ENCODE peak calls at places on chromosome 18, in nine cellular contexts. Y is fibroblast of pulmonary artery, M is fibroblast of lung, E is ascending aorta, L is GM12864, X is tibial artery, V is choroid plexus epithelial cell, P is AG10803, A is cardiac muscle cell. F is an unnamed sample.

GRCh38 chr18:41645600-41646360 is 309.3 kb upstream of the PIK3C3 start:
- DNase-seq in Y (no peak), M (no peak), E (no peak), L (no peak), X (no peak), V (no peak), P (no peak), A (no peak), F (no peak)

GRCh38 chr18:28153485-28154065 is 23.4 kb downstream of the CDH2 start:
- DNase-seq in Y (no peak), M (no peak), E (no peak), L (no peak), X (no peak), V (no peak), P (peak; percentile 68), A (peak; percentile 48), F (peak; percentile 31)

GRCh38 chr18:37253424-37254255 is 312.0 kb downstream of the CELF4 start:
- DNase-seq in Y (no peak), M (no peak), E (no peak), L (no peak), X (no peak), V (no peak), P (no peak), A (peak; percentile 91), F (no peak)

GRCh38 chr18:31316974-31317373 is 986 bp upstream of the DSG1 start:
- DNase-seq in Y (no peak), M (no peak), E (no peak), L (no peak), X (no peak), V (no peak), P (no peak), A (no peak), F (no peak)

GRCh38 chr18:67612281-67612680 is 95.8 kb upstream of the DSEL start:
- DNase-seq in Y (no peak), M (no peak), E (no peak), L (no peak), X (no peak), V (no peak), P (no peak), A (no peak), F (no peak)

GRCh38 chr18:67386028-67386427 is 130.5 kb downstream of the DSEL start:
- DNase-seq in Y (peak; percentile 31), M (peak; percentile 22), E (no peak), L (no peak), X (no peak), V (no peak), P (no peak), A (no peak), F (peak; percentile 45)

GRCh38 chr18:37299471-37300304 is 265.9 kb downstream of the CELF4 start:
- DNase-seq in Y (peak; percentile 99), M (peak; percentile 97), E (peak; percentile 87), L (no peak), X (peak; percentile 91), V (peak; percentile 98), P (peak; percentile 96), A (peak; percentile 48), F (peak; percentile 96)

GRCh38 chr18:2179498-2180183 is 391.7 kb downstream of the METTL4 start:
- DNase-seq in Y (no peak), M (no peak), E (no peak), L (no peak), X (no peak), V (no peak), P (no peak), A (peak; percentile 3), F (no peak)

GRCh38 chr18:58344080-58344670 is 284.7 kb downstream of the ALPK2 start:
- DNase-seq in Y (no peak), M (no peak), E (no peak), L (no peak), X (no peak), V (no peak), P (no peak), A (no peak), F (no peak)

GRCh38 chr18:58345875-58346274 is 283.0 kb downstream of the ALPK2 start:
- DNase-seq in Y (no peak), M (no peak), E (no peak), L (no peak), X (no peak), V (no peak), P (no peak), A (no peak), F (no peak)

GRCh38 chr18:58341913-58342312 is 287.0 kb downstream of the ALPK2 start:
- DNase-seq in Y (no peak), M (peak; percentile 33), E (no peak), L (no peak), X (no peak), V (no peak), P (no peak), A (no peak), F (no peak)

GRCh38 chr18:58347135-58347534 is 281.8 kb downstream of the ALPK2 start:
- DNase-seq in Y (no peak), M (no peak), E (no peak), L (no peak), X (no peak), V (no peak), P (no peak), A (no peak), F (no peak)

DNA sequence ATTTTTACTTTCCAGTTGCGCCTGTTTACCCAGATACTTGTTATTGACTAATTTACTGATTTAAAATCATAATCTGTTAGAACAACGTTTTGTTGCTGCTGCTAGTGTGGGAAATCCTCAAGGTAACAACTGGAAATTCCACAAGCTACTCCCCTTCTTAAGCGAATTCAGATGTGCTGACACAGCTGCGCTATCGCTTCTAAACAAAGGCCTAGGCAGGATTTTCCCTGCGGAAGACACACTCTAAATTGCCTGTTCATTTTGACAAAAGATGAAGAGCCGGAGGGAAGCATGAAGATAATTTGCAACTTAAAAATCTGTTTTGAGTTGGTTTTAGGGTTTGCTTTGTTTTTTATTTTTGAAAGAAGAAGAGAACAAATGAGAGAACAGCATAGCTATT is 283.8 kb downstream of the ALPK2 start:
- DNase-seq in Y (no peak), M (no peak), E (no peak), L (no peak), X (no peak), V (no peak), P (no peak), A (no peak), F (no peak)
- TF ChIP-seq CTCF in Y (no peak), M (no peak), E (no peak), L (no peak), X (no peak), V (no peak), P (no peak), A (no peak), F (no peak)

DNA sequence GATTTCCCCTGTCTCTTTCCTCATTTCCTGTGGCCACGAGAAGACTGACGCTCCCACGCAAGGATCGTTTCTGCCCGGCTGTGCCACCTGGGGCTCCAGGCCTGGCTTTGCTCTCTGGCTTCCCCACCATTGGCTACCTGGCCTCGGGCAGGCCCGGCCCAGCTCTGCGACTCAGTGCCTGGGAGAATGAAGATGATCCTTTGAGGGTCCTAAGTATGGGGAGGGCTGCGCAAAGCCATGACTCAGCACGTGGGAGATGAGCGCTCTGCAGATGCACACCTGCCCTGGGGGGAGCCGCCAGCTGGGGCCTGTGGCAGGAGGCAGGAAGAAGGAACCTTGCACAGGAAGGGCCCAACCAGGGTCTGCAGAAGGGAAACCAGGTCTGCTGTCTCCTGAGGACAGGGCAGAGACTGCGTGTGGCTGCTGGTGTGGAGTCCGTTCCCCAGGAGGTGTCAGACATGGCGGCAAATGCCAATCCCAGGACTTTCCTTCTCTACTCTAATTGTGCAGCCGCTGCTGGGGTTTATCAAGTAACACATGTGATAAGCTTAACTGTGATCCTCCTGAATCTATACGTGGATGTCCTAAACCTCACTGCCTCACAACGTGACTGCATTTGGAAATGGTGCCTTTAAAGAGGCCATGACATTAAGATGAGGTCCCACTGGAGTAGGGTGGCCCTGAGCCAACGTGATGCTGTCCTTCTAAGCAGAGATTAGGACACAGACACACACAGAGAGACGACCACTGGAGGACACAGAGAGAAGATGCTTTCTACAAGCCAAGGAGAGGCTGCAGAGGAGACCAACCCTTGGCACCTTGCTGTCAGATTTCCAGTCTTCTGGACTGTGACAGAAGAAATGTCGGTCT is 32.8 kb downstream of the MBP start:
- DNase-seq in Y (no peak), M (no peak), E (no peak), L (no peak), X (no peak), V (no peak), P (no peak), A (no peak), F (no peak)
- H3K4me3 ChIP-seq in Y (no peak overlapping the region), M (no peak overlapping the region), E (no peak overlapping the region), L (no peak overlapping the region), X (no peak overlapping the region), V (no peak overlapping the region), P (no peak overlapping the region), A (no peak overlapping the region), F (no peak overlapping the region)

GRCh38 chr18:8537400-8537799 is 71.8 kb upstream of the RAB12 start:
- DNase-seq in Y (no peak), M (no peak), E (no peak), L (no peak), X (no peak), V (no peak), P (no peak), A (no peak), F (no peak)

GRCh38 chr18:8536922-8537321 is 72.3 kb upstream of the RAB12 start:
- DNase-seq in Y (no peak), M (no peak), E (no peak), L (no peak), X (no peak), V (no peak), P (no peak), A (no peak), F (no peak)

GRCh38 chr18:8538935-8539334 is 70.3 kb upstream of the RAB12 start:
- DNase-seq in Y (no peak), M (no peak), E (no peak), L (no peak), X (no peak), V (no peak), P (no peak), A (no peak), F (no peak)

DNA sequence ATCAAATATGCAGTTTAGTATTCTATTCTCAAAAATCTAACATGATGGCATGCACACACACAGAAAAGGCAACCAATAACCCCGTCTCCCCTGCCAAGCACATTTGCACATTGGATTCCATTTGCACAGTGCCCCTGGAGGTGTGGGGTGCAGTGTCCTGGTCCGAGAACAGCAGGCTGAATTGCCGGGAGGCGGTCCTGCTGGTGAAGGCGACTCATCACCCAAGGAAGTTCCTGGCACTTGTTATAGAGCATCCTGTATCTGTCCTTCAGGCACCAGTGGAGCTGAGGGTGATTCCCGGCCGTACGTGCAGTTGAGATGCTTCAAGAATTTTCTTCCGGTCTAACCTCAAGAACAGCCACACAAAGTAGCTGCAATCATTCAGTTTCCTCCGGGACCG is 73.0 kb upstream of the RAB12 start:
- DNase-seq in Y (no peak), M (no peak), E (no peak), L (no peak), X (no peak), V (no peak), P (no peak), A (no peak), F (no peak)
- TF ChIP-seq CTCF in Y (no peak), M (no peak), E (no peak), L (no peak), X (no peak), V (no peak), P (no peak), A (no peak), F (no peak)

GRCh38 chr18:35028556-35028955 is 12.7 kb upstream of the MAPRE2 start:
- DNase-seq in Y (no peak), M (peak; percentile 63), E (no peak), L (no peak), X (no peak), V (no peak), P (peak; percentile 82), A (no peak), F (peak; percentile 74)

GRCh38 chr18:35032113-35032512 is 9.1 kb upstream of the MAPRE2 start:
- DNase-seq in Y (no peak), M (no peak), E (no peak), L (no peak), X (no peak), V (no peak), P (no peak), A (no peak), F (no peak)

GRCh38 chr18:35029770-35030169 is 11.4 kb upstream of the MAPRE2 start:
- DNase-seq in Y (no peak), M (peak; percentile 31), E (no peak), L (no peak), X (no peak), V (peak; percentile 59), P (no peak), A (no peak), F (no peak)

GRCh38 chr18:35029103-35029502 is 12.1 kb upstream of the MAPRE2 start:
- DNase-seq in Y (peak; percentile 53), M (peak; percentile 66), E (peak; percentile 70), L (no peak), X (no peak), V (peak; percentile 70), P (peak; percentile 80), A (no peak), F (peak; percentile 71)

GRCh38 chr18:35030234-35030989 is 10.8 kb upstream of the MAPRE2 start:
- DNase-seq in Y (no peak), M (no peak), E (no peak), L (no peak), X (no peak), V (no peak), P (no peak), A (no peak), F (no peak)
- H3K4me3 ChIP-seq in Y (no peak overlapping the region), M (no peak overlapping the region), E (peak overlapping the region; percentile 42), L (peak overlapping the region; percentile 31), X (peak overlapping the region; percentile 37), V (peak overlapping the region; percentile 11), P (no peak overlapping the region), A (no peak overlapping the region), F (no peak overlapping the region)

F was measured in fibroblast of mammary gland.